ENCODE peak calls at places on chromosomes 13 and 19, in nine cellular contexts. D is activated naive CD4-positive, alpha-beta T cell treated with Interleukin-2 at 50 U/mL for 16 hours; K is kidney glomerular epithelial cell; C is NCI-H146; E is LHCN-M2; U is endothelial cell; L is heart left ventricle; V is left cardiac atrium; Z is stimulated activated CD8-positive, alpha-beta memory T cell treated with anti-CD3 and anti-CD28 coated beads, Interleukin-7, amount 100 ng/mL, for 1 hour. T is an unnamed sample.

GRCh38 chr19:19170053-19170945 is at the start of gene MEF2B:
- DNase-seq in D (peak; percentile 78), K (peak; percentile 17), C (peak; percentile 93), E (no peak), U (peak; percentile 78), L (peak; percentile 81), V (peak; percentile 86), Z (peak; percentile 43), T (peak; percentile 47)

GRCh38 chr19:40539070-40539469 is 37.6 kb upstream of the SHKBP1 start:
- DNase-seq in D (no peak), K (no peak), C (no peak), E (peak; percentile 8), U (no peak), L (no peak), V (no peak), Z (no peak), T (peak; percentile 32)

GRCh38 chr19:3373971-3374368 is 7.6 kb downstream of the NFIC start:
- DNase-seq in D (no peak), K (no peak), C (no peak), E (no peak), U (no peak), L (no peak), V (no peak), Z (no peak), T (no peak)

GRCh38 chr19:47512948-47513319 is 1.9 kb downstream of the NAPA start:
- DNase-seq in D (no peak), K (no peak), C (no peak), E (no peak), U (no peak), L (no peak), V (no peak), Z (no peak), T (no peak)

GRCh38 chr19:39590265-39590664 is 12.1 kb upstream of the LGALS13 start:
- DNase-seq in D (no peak), K (no peak), C (no peak), E (peak; percentile 2), U (peak; percentile 41), L (no peak), V (no peak), Z (no peak), T (peak; percentile 14)

GRCh38 chr19:10112895-10113591 is 1.6 kb downstream of the P2RY11 start:
- DNase-seq in D (peak; percentile 74), K (no peak), C (peak; percentile 32), E (no peak), U (peak; percentile 65), L (no peak), V (no peak), Z (peak; percentile 40), T (no peak)

GRCh38 chr19:41031926-41032325 is 40.8 kb downstream of the CYP2B6 start:
- DNase-seq in D (no peak), K (no peak), C (no peak), E (no peak), U (no peak), L (no peak), V (no peak), Z (no peak), T (peak; percentile 25)

GRCh38 chr13:35500071-35500595 is 23.6 kb upstream of the MAB21L1 start:
- DNase-seq in D (no peak), K (no peak), C (peak; percentile 72), E (no peak), U (no peak), L (no peak), V (no peak), Z (no peak), T (no peak)

GRCh38 chr19:2303209-2303798 is 4.7 kb downstream of the LINGO3 start:
- DNase-seq in D (no peak), K (no peak), C (no peak), E (no peak), U (no peak), L (no peak), V (no peak), Z (no peak), T (no peak)

GRCh38 chr19:53055117-53055516 is 10.6 kb downstream of the ERVV-2 start:
- DNase-seq in D (no peak), K (peak; percentile 65), C (no peak), E (no peak), U (no peak), L (no peak), V (no peak), Z (no peak), T (no peak)

GRCh38 chr19:42051166-42052115 is 18.6 kb downstream of the GRIK5 start:
- DNase-seq in D (peak; percentile 10), K (no peak), C (no peak), E (no peak), U (no peak), L (no peak), V (no peak), Z (no peak), T (peak; percentile 88)

GRCh38 chr13:66994097-66994496 is 236.0 kb downstream of the PCDH9 start:
- DNase-seq in D (no peak), K (peak; percentile 56), C (peak; percentile 52), E (peak; percentile 89), U (peak; percentile 85), L (peak; percentile 68), V (peak; percentile 67), Z (no peak), T (peak; percentile 3)

GRCh38 chr13:24066405-24067292 is 93.9 kb upstream of the SPATA13 start:
- DNase-seq in D (no peak), K (no peak), C (no peak), E (no peak), U (no peak), L (no peak), V (no peak), Z (no peak), T (no peak)

GRCh38 chr19:29596080-29596479 is 10.0 kb upstream of the POP4 start:
- DNase-seq in D (no peak), K (peak; percentile 2), C (peak; percentile 26), E (no peak), U (no peak), L (no peak), V (no peak), Z (no peak), T (no peak)